ENCODE peak calls at places on chromosomes 6 and 20, in four cellular contexts. L is GM12878, G is K562, U is HepG2. I is an unnamed sample.

GRCh38 chr20:61434361-61434781 is 182.3 kb downstream of the CDH4 start:
- DNase-seq in G (no peak), L (no peak), U (no peak), I (no peak)

GRCh38 chr20:41391587-41392001 is 25.0 kb upstream of the EMILIN3 start:
- DNase-seq in G (no peak), L (no peak), U (no peak), I (no peak)

GRCh38 chr20:11117808-11118528 is 444.2 kb upstream of the JAG1 start:
- DNase-seq in L (no peak), U (no peak), G (no peak), I (no peak)

GRCh38 chr20:58106143-58106750 is 122.2 kb downstream of the ANKRD60 start:
- DNase-seq in L (no peak), U (no peak), G (no peak), I (no peak)

GRCh38 chr20:24768226-24768625 is 180.8 kb upstream of the CST7 start:
- DNase-seq in U (no peak), L (no peak), G (peak; percentile 1), I (no peak)

GRCh38 chr6:1817033-1817761 is 207.5 kb downstream of the FOXC1 start:
- DNase-seq in L (no peak), U (no peak), G (no peak), I (no peak)

GRCh38 chr20:6886065-6886729 is 118.7 kb downstream of the BMP2 start:
- DNase-seq in G (no peak), U (no peak), L (no peak), I (no peak)

GRCh38 chr6:157099912-157100593 is 223.3 kb downstream of the TMEM242 start:
- DNase-seq in L (peak; percentile 71), U (no peak), G (peak; percentile 71), I (no peak)

GRCh38 chr6:38871745-38872568 is 156.8 kb downstream of the DNAH8 start:
- DNase-seq in L (no peak), U (peak; percentile 41), G (peak; percentile 70), I (no peak)

GRCh38 chr6:74282143-74282689 is 586.2 kb downstream of the CD109 start:
- DNase-seq in G (no peak), U (no peak), L (no peak), I (peak; percentile 60)

GRCh38 chr20:1805161-1805581 is 90.0 kb upstream of the SIRPA start:
- DNase-seq in G (no peak), L (no peak), U (no peak), I (no peak)

GRCh38 chr6:135147637-135148592 is 33.2 kb upstream of the MYB start:
- DNase-seq in U (no peak), L (no peak), G (peak; percentile 68), I (no peak)

GRCh38 chr20:57991211-57991841 is 237.1 kb downstream of the ANKRD60 start:
- DNase-seq in L (no peak), U (no peak), G (no peak), I (no peak)

GRCh38 chr20:1324598-1325172 is 4.3 kb downstream of the SDCBP2 start:
- DNase-seq in G (peak; percentile 39), U (no peak), L (no peak), I (peak; percentile 60)

GRCh38 chr20:13656721-13657368 is 18.1 kb upstream of the TASP1 start:
- DNase-seq in U (no peak), L (no peak), G (no peak), I (no peak)

GRCh38 chr6:125670586-125670985 is 78.8 kb upstream of the HEY2 start:
- DNase-seq in G (no peak), U (no peak), L (no peak), I (peak; percentile 57)

GRCh38 chr6:169070506-169071176 is 183.0 kb downstream of the THBS2 start:
- DNase-seq in L (no peak), G (peak; percentile 24), U (peak; percentile 26), I (peak; percentile 97)

GRCh38 chr6:159267165-159267564 is 98.0 kb downstream of the FNDC1 start:
- DNase-seq in U (no peak), L (no peak), G (peak; percentile 45), I (no peak)

GRCh38 chr6:141347075-141347474 is 785.6 kb upstream of the GJE1 start:
- DNase-seq in U (no peak), L (no peak), G (no peak), I (no peak)

GRCh38 chr6:48542191-48542590 is 431.2 kb upstream of the PTCHD4 start:
- DNase-seq in L (no peak), G (no peak), U (no peak), I (no peak)

GRCh38 chr6:76708641-76709331 is 636.3 kb upstream of the IMPG1 start:
- DNase-seq in G (no peak), U (no peak), L (no peak), I (no peak)

GRCh38 chr20:47985092-47985850 is 200.0 kb upstream of the SULF2 start:
- DNase-seq in L (no peak), U (no peak), G (peak; percentile 46), I (no peak)

GRCh38 chr6:124512431-124512830 is 449.8 kb upstream of the RNF217 start:
- DNase-seq in U (no peak), L (no peak), G (no peak), I (no peak)

GRCh38 chr6:159301277-159301676 is 132.1 kb downstream of the FNDC1 start:
- DNase-seq in G (no peak), L (no peak), U (no peak), I (no peak)

GRCh38 chr20:58306421-58307261 is 2.9 kb upstream of the RAB22A start:
- DNase-seq in G (peak; percentile 8), L (peak; percentile 85), U (peak; percentile 37), I (no peak)

GRCh38 chr6:132512638-132513632 is at the start of gene STX7:
- DNase-seq in G (peak; percentile 94), L (peak; percentile 48), U (peak; percentile 91), I (peak; percentile 94)

GRCh38 chr6:4653141-4653540 is 123.1 kb upstream of the CDYL start:
- DNase-seq in U (no peak), G (no peak), L (no peak), I (no peak)

GRCh38 chr6:104126621-104127020 is 733.1 kb downstream of the HACE1 start:
- DNase-seq in L (no peak), G (no peak), U (no peak), I (no peak)
- TF ChIP-seq EP300 in L (no peak), G (no peak), U (no peak), I (no peak)

GRCh38 chr6:138540468-138540867 is 41.2 kb upstream of the NHSL1 start:
- DNase-seq in L (no peak), G (no peak), U (no peak), I (no peak)

GRCh38 chr6:138539882-138540281 is 40.6 kb upstream of the NHSL1 start:
- DNase-seq in U (no peak), L (no peak), G (no peak), I (no peak)

GRCh38 chr6:138544521-138544920 is 45.2 kb upstream of the NHSL1 start:
- DNase-seq in U (no peak), L (no peak), G (no peak), I (no peak)

GRCh38 chr6:138543648-138544047 is 44.4 kb upstream of the NHSL1 start:
- DNase-seq in G (no peak), L (no peak), U (peak; percentile 96), I (no peak)

DNA sequence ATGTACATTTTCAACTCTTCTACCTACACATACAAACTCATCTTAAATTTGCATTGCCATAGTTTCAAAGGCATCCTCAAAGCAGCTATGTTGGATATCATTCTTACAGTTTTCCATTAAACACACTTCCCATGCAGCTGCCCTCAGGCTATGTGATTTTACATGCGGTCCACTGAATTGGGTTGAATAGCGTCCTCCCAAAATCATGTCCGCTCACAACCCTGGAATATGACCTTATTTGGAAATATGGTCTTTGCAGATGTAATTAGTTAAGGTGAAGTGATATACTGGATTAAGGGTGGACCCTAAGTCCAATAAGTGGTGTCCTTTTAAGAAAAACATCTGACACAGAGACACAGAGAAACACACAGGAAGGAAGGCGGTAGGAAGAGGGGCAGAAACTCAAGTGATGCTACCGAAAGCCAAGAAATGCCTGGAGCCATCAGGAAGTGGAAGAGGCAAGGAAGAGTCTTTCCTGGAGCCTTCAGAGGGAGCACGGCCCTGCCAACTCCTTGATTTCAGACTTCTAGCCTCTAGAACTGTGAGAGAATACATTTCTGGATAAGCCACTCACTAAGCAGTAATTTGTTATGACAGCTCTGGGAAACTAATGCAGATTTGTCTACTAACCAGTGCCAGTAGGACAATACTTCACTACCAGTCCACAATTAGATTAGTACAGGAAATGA is 42.6 kb upstream of the NHSL1 start:
- DNase-seq in U (no peak), L (no peak), G (no peak), I (no peak)
- TF ChIP-seq POLR2AphosphoS5 in U (no peak), L (no peak), G (no peak), I (no peak)

DNA sequence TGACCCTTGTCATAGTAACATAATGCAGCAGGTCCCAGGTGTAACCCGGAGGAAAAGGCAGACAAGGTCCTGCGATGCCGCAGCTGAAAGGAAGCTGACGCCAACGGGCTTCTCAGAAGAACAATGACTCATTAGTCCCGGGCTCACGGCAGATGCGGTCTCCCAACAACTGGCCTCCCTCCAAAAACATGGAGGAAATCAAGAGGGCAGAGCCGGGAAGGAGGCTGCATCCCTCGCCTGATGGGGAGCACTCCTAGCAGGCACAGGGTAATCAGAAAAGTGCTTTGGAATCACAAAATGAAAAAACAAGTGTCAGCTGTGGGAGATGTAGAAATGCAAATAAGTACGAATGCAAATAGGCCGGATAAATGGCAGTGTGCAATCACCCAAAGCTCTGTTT is 165.2 kb upstream of the AGPAT4 start:
- DNase-seq in U (no peak), G (peak; percentile 75), L (no peak), I (peak; percentile 76)
- TF ChIP-seq EP300 in U (no peak), G (no peak), L (no peak), I (no peak)

GRCh38 chr6:41017663-41018062 is 21.4 kb downstream of the UNC5CL start:
- DNase-seq in U (no peak), L (no peak), G (no peak), I (no peak)
- TF ChIP-seq POLR2AphosphoS5 in U (no peak), L (no peak), G (no peak), I (no peak)